ENCODE peak calls at places on chromosome 16, in ten cellular contexts. K is activated naive CD8-positive, alpha-beta T cell treated with anti-CD3 and anti-CD28 coated beads, Interleukin-2, amount 50 U/mL, for 24 hours; L is NCI-H2081; Y is NCI-H2029 treated with DMSO at 0.1 percent for 48 hours; A is AG10803; B is NCI-H1092 treated with DMSO at 0.1 percent for 48 hours; D is effector memory CD4-positive, alpha-beta T cell; W is GM13976; R is Ammon's horn; Z is EH. J is an unnamed sample.

GRCh38 chr16:78727536-78727935 is 628.1 kb downstream of the WWOX start:
- DNase-seq in R (no peak), A (no peak), L (no peak), Y (no peak), W (no peak), B (no peak), D (no peak), Z (no peak), K (no peak), J (no peak)

GRCh38 chr16:53370827-53371226 is 63.4 kb upstream of the RBL2 start:
- DNase-seq in A (no peak), R (no peak), Y (no peak), W (no peak), K (no peak), L (no peak), B (no peak), D (no peak), Z (no peak), J (no peak)

GRCh38 chr16:67843343-67843765 is 1.2 kb downstream of the THAP11 start:
- DNase-seq in R (no peak), Z (peak; percentile 58), W (no peak), Y (no peak), D (no peak), A (peak; percentile 41), L (no peak), K (no peak), B (no peak), J (peak; percentile 59)

GRCh38 chr16:10978846-10979446 is 34.6 kb downstream of the CLEC16A start:
- DNase-seq in K (no peak), Z (no peak), D (no peak), W (no peak), B (no peak), Y (no peak), A (no peak), L (no peak), R (peak; percentile 18), J (no peak)

GRCh38 chr16:58127033-58127556 is 2.1 kb downstream of the CFAP20 start:
- DNase-seq in Y (no peak), D (peak; percentile 20), K (no peak), Z (peak; percentile 53), B (no peak), W (no peak), A (peak; percentile 71), L (peak; percentile 16), R (peak; percentile 53), J (peak; percentile 58)

GRCh38 chr16:14420721-14421488 is 209.2 kb downstream of the PARN start:
- DNase-seq in W (no peak), L (no peak), Z (no peak), D (no peak), K (no peak), B (no peak), R (no peak), Y (no peak), A (no peak), J (no peak)

GRCh38 chr16:1862394-1862793 is 9.6 kb downstream of the MEIOB start:
- DNase-seq in D (no peak), Y (no peak), L (no peak), Z (no peak), K (no peak), R (no peak), W (no peak), B (no peak), A (no peak), J (no peak)

GRCh38 chr16:85527767-85528297 is 85.3 kb upstream of the GSE1 start:
- DNase-seq in R (no peak), A (no peak), D (no peak), Y (no peak), K (no peak), L (no peak), Z (no peak), B (no peak), W (no peak), J (no peak)

GRCh38 chr16:87487361-87487924 is 5.4 kb downstream of the ZCCHC14 start:
- DNase-seq in K (no peak), R (peak; percentile 46), D (peak; percentile 21), W (no peak), L (peak; percentile 73), Z (peak; percentile 26), Y (peak; percentile 39), B (no peak), A (peak; percentile 55), J (no peak)

GRCh38 chr16:84738255-84739038 is 38.6 kb downstream of the USP10 start:
- DNase-seq in B (peak; percentile 70), W (peak; percentile 77), A (peak; percentile 62), Z (peak; percentile 75), L (peak; percentile 58), K (peak; percentile 75), Y (peak; percentile 13), R (peak; percentile 89), D (peak; percentile 67), J (peak; percentile 87)

GRCh38 chr16:87696796-87697195 is 69.0 kb downstream of the KLHDC4 start:
- DNase-seq in B (no peak), W (no peak), L (no peak), A (no peak), R (no peak), D (no peak), Y (no peak), Z (no peak), K (no peak), J (no peak)

GRCh38 chr16:21598676-21599157 is 660 bp upstream of the METTL9 start:
- DNase-seq in L (no peak), Y (no peak), R (no peak), D (no peak), W (peak; percentile 23), K (no peak), Z (peak; percentile 18), B (peak; percentile 42), A (no peak), J (no peak)

GRCh38 chr16:88381820-88382451 is 823 bp upstream of the ZNF469 start:
- DNase-seq in L (no peak), A (no peak), K (no peak), D (no peak), W (no peak), B (no peak), Y (no peak), Z (no peak), R (no peak), J (no peak)

GRCh38 chr16:20300312-20301097 is 26.8 kb downstream of the GP2 start:
- DNase-seq in K (peak; percentile 18), R (peak; percentile 74), Y (peak; percentile 73), L (peak; percentile 62), D (no peak), W (peak; percentile 67), B (peak; percentile 91), A (peak; percentile 41), Z (peak; percentile 23), J (peak; percentile 40)

GRCh38 chr16:61323456-61323855 is 712.8 kb downstream of the CDH8 start:
- DNase-seq in L (no peak), D (no peak), R (no peak), Z (no peak), W (no peak), Y (no peak), B (no peak), K (no peak), A (no peak), J (no peak)

GRCh38 chr16:9665851-9666271 is 516.4 kb downstream of the GRIN2A start:
- DNase-seq in L (no peak), B (no peak), R (no peak), W (no peak), A (no peak), Y (no peak), D (no peak), K (no peak), Z (no peak), J (no peak)

GRCh38 chr16:2532494-2533141 is 1.4 kb upstream of the CEMP1 start:
- DNase-seq in Y (peak; percentile 30), B (peak; percentile 65), K (peak; percentile 65), Z (peak; percentile 44), A (peak; percentile 42), D (peak; percentile 57), L (peak; percentile 69), W (no peak), R (peak; percentile 64), J (peak; percentile 37)

GRCh38 chr16:1308036-1308976 is 1.1 kb upstream of the UBE2I start:
- DNase-seq in A (peak; percentile 41), K (no peak), L (no peak), W (no peak), B (peak; percentile 80), Y (no peak), D (no peak), Z (no peak), R (no peak), J (peak; percentile 59)

GRCh38 chr16:87436225-87437172 is 44.4 kb downstream of the MAP1LC3B start:
- DNase-seq in A (peak; percentile 34), B (no peak), D (no peak), R (no peak), L (no peak), K (peak; percentile 55), Z (peak; percentile 61), Y (no peak), W (no peak), J (peak; percentile 80)

GRCh38 chr16:69711115-69711740 is 15.1 kb downstream of the NQO1 start:
- DNase-seq in R (no peak), K (no peak), W (no peak), D (no peak), B (no peak), Z (peak; percentile 53), A (no peak), Y (no peak), L (no peak), J (peak; percentile 81)

GRCh38 chr16:88770459-88771293 is 14.3 kb downstream of the PIEZO1 start:
- DNase-seq in W (no peak), K (peak; percentile 43), B (no peak), Z (peak; percentile 90), R (no peak), D (no peak), L (no peak), A (no peak), Y (no peak), J (peak; percentile 24)

GRCh38 chr16:3188925-3189825 is 1.2 kb downstream of the OR1F1 start:
- DNase-seq in L (no peak), A (peak; percentile 58), Y (no peak), R (peak; percentile 35), W (peak; percentile 78), Z (peak; percentile 75), K (peak; percentile 80), D (no peak), B (peak; percentile 23), J (peak; percentile 80)

GRCh38 chr16:67399749-67400704 is 6.7 kb upstream of the TPPP3 start:
- DNase-seq in R (no peak), L (peak; percentile 68), Y (no peak), K (no peak), D (no peak), B (peak; percentile 80), W (no peak), A (no peak), Z (no peak), J (no peak)

GRCh38 chr16:15553313-15554088 is 89.5 kb downstream of the MARF1 start:
- DNase-seq in L (no peak), Y (no peak), Z (no peak), R (no peak), K (peak; percentile 29), A (peak; percentile 54), W (no peak), D (no peak), B (no peak), J (peak; percentile 8)

GRCh38 chr16:88783391-88784073 is 1.5 kb downstream of the PIEZO1 start:
- DNase-seq in Z (peak; percentile 59), L (no peak), Y (no peak), K (peak; percentile 20), D (no peak), B (no peak), R (peak; percentile 88), A (peak; percentile 47), W (no peak), J (peak; percentile 66)

GRCh38 chr16:75236232-75236631 is 15.2 kb downstream of the BCAR1 start:
- DNase-seq in R (no peak), A (no peak), Z (no peak), Y (no peak), K (peak; percentile 37), B (no peak), W (no peak), L (no peak), D (no peak), J (no peak)

GRCh38 chr16:63787014-63787413 is 1334.8 kb downstream of the CDH11 start:
- DNase-seq in Z (no peak), R (no peak), W (no peak), L (no peak), A (no peak), D (no peak), Y (no peak), B (no peak), K (no peak), J (peak; percentile 1)

GRCh38 chr16:54265558-54266213 is 20.9 kb downstream of the IRX3 start:
- DNase-seq in R (no peak), Z (no peak), K (no peak), D (no peak), L (no peak), A (peak; percentile 23), W (no peak), B (no peak), Y (no peak), J (no peak)